ENCODE peak calls at places on chromosome 5, in ten cellular contexts. S, O, E, A, V, D, J, Y, U and H are unnamed samples.

GRCh38 chr5:95859327-95860060 is 37.0 kb upstream of the GLRX start:
- DNase-seq in S (no peak), O (no peak), E (no peak), A (no peak), V (no peak), D (no peak), J (no peak), Y (no peak), U (no peak), H (no peak)

GRCh38 chr5:75054110-75054930 is 2.0 kb upstream of the GCNT4 start:
- DNase-seq in S (no peak), O (peak), E (no peak), A (peak), V (peak), D (peak), J (peak), Y (peak), U (no peak), H (peak)

GRCh38 chr5:61603211-61603908 is 271.3 kb downstream of the ZSWIM6 start:
- DNase-seq in S (no peak), O (no peak), E (no peak), A (peak), V (peak), D (peak), J (no peak), Y (no peak), U (no peak), H (no peak)

GRCh38 chr5:72407541-72407940 is 87.4 kb downstream of the PTCD2 start:
- DNase-seq in S (no peak), O (no peak), E (no peak), A (no peak), V (no peak), D (no peak), J (no peak), Y (no peak), U (no peak), H (no peak)

GRCh38 chr5:8053270-8053669 is 184.3 kb downstream of the MTRR start:
- DNase-seq in S (no peak), O (no peak), E (peak), A (no peak), V (no peak), D (no peak), J (no peak), Y (no peak), U (peak), H (no peak)

GRCh38 chr5:71586052-71586940 is 844 bp upstream of the MCCC2 start:
- DNase-seq in S (no peak), O (no peak), E (peak), A (peak), V (peak), D (no peak), J (no peak), Y (no peak), U (peak), H (no peak)

GRCh38 chr5:38734353-38734752 is 111.5 kb upstream of the OSMR start:
- DNase-seq in S (no peak), O (no peak), E (no peak), A (peak), V (no peak), D (no peak), J (no peak), Y (no peak), U (peak), H (no peak)

GRCh38 chr5:143021595-143021994 is 251.4 kb downstream of the ARHGAP26 start:
- DNase-seq in S (no peak), O (no peak), E (no peak), A (no peak), V (no peak), D (no peak), J (no peak), Y (no peak), U (no peak), H (no peak)

GRCh38 chr5:147628054-147628895 is 118.4 kb upstream of the DPYSL3 start:
- DNase-seq in S (no peak), O (peak), E (peak), A (peak), V (peak), D (peak), J (no peak), Y (peak), U (no peak), H (no peak)

GRCh38 chr5:143494162-143494561 is 90.7 kb upstream of the NR3C1 start:
- DNase-seq in S (no peak), O (no peak), E (no peak), A (no peak), V (no peak), D (no peak), J (no peak), Y (no peak), U (no peak), H (no peak)

GRCh38 chr5:150645070-150645700 is 4.7 kb downstream of the SYNPO start:
- DNase-seq in S (no peak), O (no peak), E (no peak), A (no peak), V (peak), D (peak), J (peak), Y (no peak), U (no peak), H (no peak)

GRCh38 chr5:146426305-146426704 is 20.8 kb upstream of the TCERG1 start:
- DNase-seq in S (no peak), O (no peak), E (no peak), A (no peak), V (no peak), D (no peak), J (no peak), Y (no peak), U (no peak), H (no peak)

GRCh38 chr5:124352312-124352711 is 394.1 kb downstream of the ZNF608 start:
- DNase-seq in S (no peak), O (no peak), E (no peak), A (no peak), V (no peak), D (no peak), J (no peak), Y (no peak), U (no peak), H (no peak)

GRCh38 chr5:150596826-150597225 is 43.6 kb upstream of the SYNPO start:
- DNase-seq in S (no peak), O (no peak), E (no peak), A (no peak), V (no peak), D (no peak), J (no peak), Y (no peak), U (no peak), H (peak)

GRCh38 chr5:69414885-69415583 is at the start of gene MARVELD2:
- DNase-seq in S (peak), O (peak), E (no peak), A (peak), V (peak), D (peak), J (no peak), Y (peak), U (no peak), H (peak)
- TF ChIP-seq POLR2AphosphoS5 in S (peak), O (peak), E (no peak), A (peak), V (no peak), D (peak), J (no peak), Y (peak), U (no peak), H (peak)

GRCh38 chr5:88671408-88671807 is 211.6 kb downstream of the MEF2C start:
- DNase-seq in S (no peak), O (no peak), E (no peak), A (no peak), V (no peak), D (no peak), J (no peak), Y (no peak), U (no peak), H (no peak)
- TF ChIP-seq POLR2AphosphoS5 in S (no peak), O (no peak), E (no peak), A (no peak), V (no peak), D (no peak), J (no peak), Y (no peak), U (no peak), H (no peak)

DNA sequence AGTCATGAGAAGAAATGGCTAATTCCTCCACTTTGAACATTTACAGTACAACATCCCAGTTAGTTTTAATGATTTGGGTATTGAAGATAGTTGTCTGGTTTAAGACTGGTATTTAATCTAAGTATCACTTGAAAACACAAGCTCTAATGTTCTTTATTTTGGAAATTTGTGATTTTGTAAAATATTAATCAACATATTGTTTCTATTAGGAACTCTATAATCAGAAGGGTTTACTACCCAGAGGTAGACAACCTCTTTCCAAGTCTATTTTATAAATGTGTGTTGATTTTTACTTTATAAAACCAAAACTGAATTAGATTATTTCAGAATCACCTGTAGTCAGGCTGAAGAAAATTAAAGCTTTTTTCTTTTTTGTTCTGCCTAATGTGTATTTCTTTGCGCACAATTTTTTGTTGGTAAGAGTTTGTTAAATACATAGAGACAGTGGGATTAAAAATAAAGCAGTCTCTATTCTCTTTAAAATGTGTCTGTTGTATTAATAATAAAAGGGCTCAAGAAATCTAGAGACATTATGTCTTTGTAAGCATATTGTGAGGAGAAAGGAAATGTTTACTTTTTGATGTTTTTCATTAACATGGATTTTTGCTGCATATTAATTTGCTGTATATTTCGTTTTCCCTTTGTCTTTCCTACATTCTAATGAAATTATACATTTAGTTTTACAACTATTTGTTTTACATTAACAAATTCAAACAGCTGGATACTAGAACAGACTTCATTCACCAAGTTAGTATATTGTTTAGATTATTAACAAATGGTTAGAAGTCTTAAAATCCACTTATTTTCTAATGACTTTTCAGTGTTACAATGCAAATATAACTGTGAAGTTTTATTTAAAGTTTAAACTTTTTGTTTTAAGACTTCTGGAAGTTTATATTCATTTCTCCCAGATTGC is 3.8 kb upstream of the PURA start:
- DNase-seq in S (no peak), O (no peak), E (no peak), A (no peak), V (no peak), D (no peak), J (no peak), Y (no peak), U (no peak), H (no peak)
- TF ChIP-seq POLR2AphosphoS5 in S (no peak), O (no peak), E (no peak), A (no peak), V (no peak), D (no peak), J (no peak), Y (no peak), U (no peak), H (no peak)

DNA sequence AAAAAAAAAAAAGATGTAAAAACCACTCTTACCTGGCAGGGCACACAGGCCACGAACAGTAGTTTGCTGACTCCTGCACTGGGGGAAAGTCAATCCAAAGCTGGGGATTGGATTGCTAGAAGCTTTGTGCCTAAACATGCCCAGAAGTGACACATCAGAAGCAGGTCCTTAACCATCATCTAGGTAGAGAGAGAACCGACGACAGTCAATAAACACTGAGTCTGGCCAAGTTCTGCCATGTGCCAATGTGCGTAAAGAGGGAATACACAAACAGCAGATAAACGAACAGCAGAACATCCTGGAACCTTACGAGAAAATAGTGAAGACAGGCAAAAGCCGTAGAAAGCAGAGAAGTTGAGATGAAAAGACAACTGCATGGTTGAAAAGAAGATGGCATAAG is 14.9 kb downstream of the SFXN1 start:
- DNase-seq in S (no peak), O (no peak), E (no peak), A (no peak), V (no peak), D (no peak), J (no peak), Y (no peak), U (no peak), H (no peak)
- TF ChIP-seq POLR2AphosphoS5 in S (no peak), O (no peak), E (no peak), A (no peak), V (no peak), D (no peak), J (no peak), Y (no peak), U (no peak), H (no peak)

GRCh38 chr5:14531668-14532067 is 49.9 kb upstream of the OTULINL start:
- DNase-seq in S (no peak), O (no peak), E (no peak), A (no peak), V (no peak), D (no peak), J (no peak), Y (no peak), U (peak), H (no peak)
- TF ChIP-seq POLR2AphosphoS5 in S (no peak), O (no peak), E (no peak), A (no peak), V (no peak), D (no peak), J (no peak), Y (no peak), U (no peak), H (no peak)